ENCODE peak calls at places on chromosomes 2 and 18, in four cellular contexts. N is stomach, C is HCT116, I is K562. W is an unnamed sample.

GRCh38 chr2:233449071-233449901 is 95.0 kb downstream of the DGKD start:
- DNase-seq in C (no peak), N (no peak), I (no peak), W (no peak)

GRCh38 chr2:208142255-208142924 is 3.6 kb downstream of the CRYGB start:
- DNase-seq in N (no peak), C (no peak), I (no peak), W (no peak)

GRCh38 chr2:234966340-234966739 is 14.5 kb downstream of the SH3BP4 start:
- DNase-seq in I (no peak), C (no peak), N (no peak), W (no peak)

GRCh38 chr18:12585218-12585617 is 72.7 kb downstream of the SPIRE1 start:
- DNase-seq in I (no peak), N (no peak), C (no peak), W (no peak)

GRCh38 chr2:57141269-57141668 is 905.3 kb upstream of the VRK2 start:
- DNase-seq in I (no peak), N (no peak), C (no peak), W (no peak)

GRCh38 chr2:161474920-161475319 is 58.8 kb downstream of the TBR1 start:
- DNase-seq in C (no peak), N (no peak), I (no peak), W (no peak)

GRCh38 chr2:191410646-191411436 is 165.6 kb downstream of the MYO1B start:
- DNase-seq in C (no peak), I (no peak), N (no peak), W (no peak)

GRCh38 chr2:11975373-11975772 is 228.9 kb downstream of the LPIN1 start:
- DNase-seq in N (no peak), I (no peak), C (no peak), W (no peak)

GRCh38 chr2:187453078-187453641 is 5.1 kb upstream of the CALCRL start:
- DNase-seq in N (no peak), I (peak), C (peak), W (no peak)

GRCh38 chr18:48364146-48364545 is 45.0 kb downstream of the ZBTB7C start:
- DNase-seq in C (no peak), N (no peak), I (no peak), W (no peak)

GRCh38 chr2:133674433-133675331 is 106.4 kb upstream of the NCKAP5 start:
- DNase-seq in I (no peak), N (peak), C (no peak), W (no peak)

GRCh38 chr2:160477032-160477431 is 16.6 kb downstream of the RBMS1 start:
- DNase-seq in C (no peak), N (no peak), I (no peak), W (no peak)

GRCh38 chr2:53334610-53335009 is 433.0 kb upstream of the CHAC2 start:
- DNase-seq in N (no peak), I (no peak), C (no peak), W (no peak)

GRCh38 chr2:10006248-10007147 is 36.9 kb upstream of the KLF11 start:
- DNase-seq in I (no peak), N (peak), C (peak), W (peak)

GRCh38 chr2:109481196-109481555 is 132.6 kb downstream of the SEPTIN10 start:
- DNase-seq in C (no peak), N (peak), I (no peak), W (no peak)

GRCh38 chr2:41941831-41942230 is 106.0 kb upstream of the PKDCC start:
- DNase-seq in N (no peak), I (no peak), C (no peak), W (no peak)

GRCh38 chr2:72204782-72205545 is 57.3 kb upstream of the CYP26B1 start:
- DNase-seq in N (no peak), C (no peak), I (no peak), W (no peak)

GRCh38 chr18:3012306-3012919 is 531 bp downstream of the LPIN2 start:
- DNase-seq in N (peak), C (no peak), I (peak), W (peak)

GRCh38 chr2:186590538-186591441 is 934 bp downstream of the ITGAV start:
- DNase-seq in N (no peak), I (peak), C (no peak), W (peak)

GRCh38 chr2:42784204-42784880 is 8.0 kb downstream of the HAAO start:
- DNase-seq in N (no peak), C (no peak), I (no peak), W (no peak)

GRCh38 chr2:69932596-69932922 is 17.6 kb downstream of the MXD1 start:
- DNase-seq in N (no peak), I (no peak), C (no peak), W (no peak)

GRCh38 chr2:15591692-15592463 is at the start of gene DDX1:
- DNase-seq in I (peak), C (peak), N (peak), W (peak)

GRCh38 chr18:42052137-42052708 is 97.2 kb downstream of the PIK3C3 start:
- DNase-seq in I (peak), N (no peak), C (no peak), W (no peak)

GRCh38 chr18:47370052-47370451 is 118.6 kb upstream of the SKOR2 start:
- DNase-seq in C (no peak), I (no peak), N (no peak), W (no peak)

GRCh38 chr2:121075641-121076500 is 209.1 kb downstream of the TFCP2L1 start:
- DNase-seq in I (no peak), C (no peak), N (no peak), W (no peak)

GRCh38 chr2:120534457-120534856 is 188.5 kb downstream of the INHBB start:
- DNase-seq in C (no peak), N (no peak), I (no peak), W (no peak)

GRCh38 chr2:73091164-73091563 is 19.7 kb upstream of the SFXN5 start:
- DNase-seq in N (no peak), I (no peak), C (no peak), W (no peak)

GRCh38 chr2:85222792-85223191 is 89.6 kb downstream of the TCF7L1 start:
- DNase-seq in C (no peak), N (no peak), I (no peak), W (no peak)

GRCh38 chr2:47638430-47638829 is 144.5 kb upstream of the MSH6 start:
- DNase-seq in N (no peak), C (no peak), I (no peak), W (no peak)

GRCh38 chr2:169146220-169146619 is 76.9 kb downstream of the DHRS9 start:
- DNase-seq in N (no peak), I (no peak), C (no peak), W (no peak)

GRCh38 chr2:189347540-189347939 is 93.7 kb upstream of the WDR75 start:
- DNase-seq in I (peak), N (no peak), C (peak), W (no peak)

GRCh38 chr2:231321556-231322334 is 73.8 kb upstream of the B3GNT7 start:
- DNase-seq in N (peak), I (no peak), C (no peak), W (no peak)

GRCh38 chr2:54599326-54599710 is 124.1 kb upstream of the EML6 start:
- DNase-seq in C (no peak), I (no peak), N (peak), W (no peak)

GRCh38 chr2:19801367-19802087 is 100.3 kb downstream of the TTC32 start:
- DNase-seq in N (peak), C (peak), I (no peak), W (peak)

GRCh38 chr2:6236317-6236716 is 544.1 kb downstream of the SOX11 start:
- DNase-seq in I (no peak), N (no peak), C (no peak), W (no peak)

GRCh38 chr18:69469444-69469919 is 68.8 kb downstream of the DOK6 start:
- DNase-seq in C (peak), I (peak), N (no peak), W (no peak)

GRCh38 chr2:226782092-226782713 is 17.4 kb downstream of the IRS1 start:
- DNase-seq in I (no peak), N (no peak), C (no peak), W (no peak)
- TF ChIP-seq POLR2A in I (no peak), N (no peak), C (no peak), W (no peak)

GRCh38 chr2:60496976-60497375 is 56.5 kb downstream of the BCL11A start:
- DNase-seq in I (no peak), N (no peak), C (no peak), W (no peak)

GRCh38 chr2:60493804-60494392 is 59.6 kb downstream of the BCL11A start:
- DNase-seq in N (no peak), I (no peak), C (no peak), W (no peak)

GRCh38 chr2:60498176-60499081 is 55.0 kb downstream of the BCL11A start:
- DNase-seq in I (no peak), C (no peak), N (no peak), W (no peak)

GRCh38 chr2:60495226-60495625 is 58.2 kb downstream of the BCL11A start:
- DNase-seq in C (no peak), N (peak), I (no peak), W (no peak)

DNA sequence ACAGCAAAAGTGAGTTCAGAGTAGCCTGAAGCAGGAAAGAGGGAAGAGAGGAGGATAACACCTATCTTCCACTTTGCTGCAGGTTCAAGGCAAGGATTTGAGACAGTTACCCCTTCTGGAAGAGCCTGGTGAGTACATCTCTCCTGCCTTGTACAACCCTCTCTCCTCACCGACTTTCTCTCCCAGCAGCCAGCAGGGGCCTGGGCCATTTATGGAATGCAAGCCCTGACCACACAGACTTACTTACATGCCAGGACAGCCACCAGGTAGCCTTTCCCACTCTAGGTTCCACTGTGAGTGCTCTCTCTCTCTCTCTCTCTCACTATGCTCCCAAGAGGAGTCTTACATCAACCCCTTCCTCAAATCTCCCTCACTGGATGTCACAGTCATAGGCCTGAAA is 57.0 kb downstream of the BCL11A start:
- DNase-seq in I (no peak), N (no peak), C (no peak), W (no peak)
- TF ChIP-seq POLR2A in I (no peak), N (no peak), C (no peak), W (no peak)

GRCh38 chr2:38742797-38743559 is 8.2 kb downstream of the SRSF7 start:
- DNase-seq in C (no peak), N (no peak), I (no peak), W (no peak)

GRCh38 chr2:38739524-38739923 is 11.6 kb downstream of the SRSF7 start:
- DNase-seq in C (no peak), I (peak), N (no peak), W (no peak)

GRCh38 chr2:38743672-38744398 is 7.3 kb downstream of the SRSF7 start:
- DNase-seq in I (no peak), N (no peak), C (no peak), W (no peak)

GRCh38 chr2:38741542-38741852 is 9.7 kb downstream of the SRSF7 start:
- DNase-seq in C (no peak), N (no peak), I (no peak), W (no peak)

GRCh38 chr2:38740851-38741541 is 10.2 kb downstream of the SRSF7 start:
- DNase-seq in N (no peak), I (peak), C (no peak), W (peak)
- TF ChIP-seq POLR2A in N (no peak), I (no peak), C (no peak), W (no peak)

GRCh38 chr18:74234326-74235171 is 57.2 kb downstream of the CYB5A start:
- DNase-seq in I (peak), N (peak), C (no peak), W (no peak)
- TF ChIP-seq POLR2A in I (no peak), N (no peak), C (no peak), W (no peak)

GRCh38 chr2:112055110-112055832 is at the start of gene TMEM87B:
- DNase-seq in I (peak), N (peak), C (peak), W (peak)
- TF ChIP-seq POLR2A in I (peak), N (no peak), C (no peak), W (peak)

DNA sequence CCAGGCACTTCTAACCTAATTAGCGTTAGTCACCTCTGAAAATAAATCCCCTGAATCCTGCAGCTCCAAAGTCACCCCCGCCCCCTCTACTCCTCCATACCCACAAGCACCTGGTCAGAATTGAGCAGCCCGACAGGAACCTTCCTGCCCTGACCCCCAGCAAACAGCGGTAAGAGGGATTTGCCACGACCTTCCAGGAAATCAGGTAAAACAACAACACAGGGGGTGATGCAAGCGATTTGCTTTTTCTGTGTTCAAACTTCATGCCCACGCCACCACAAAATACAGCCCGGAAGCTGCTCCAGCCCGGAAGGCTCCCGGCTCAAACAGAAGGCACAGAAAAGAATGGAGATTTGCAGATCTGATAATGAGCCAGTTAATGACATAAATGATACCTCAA is 367.1 kb downstream of the GPD2 start:
- DNase-seq in I (no peak), N (no peak), C (no peak), W (no peak)
- TF ChIP-seq POLR2A in I (no peak), N (no peak), C (no peak), W (no peak)